ENCODE peak calls at places on chromosomes 2 and 18, in ten cellular contexts. One of them, this sample, is unnamed.

GRCh38 chr2:72619622-72620021 is 206.2 kb downstream of the EXOC6B start:
- DNase-seq in astrocyte of the cerebellum: no peak
- DNase-seq in NCI-H526: no peak
- DNase-seq in adrenal gland: no peak
- DNase-seq in PC-3: no peak
- DNase-seq in tibial nerve: no peak
- DNase-seq in Panc1: no peak
- DNase-seq in NCI-H524: no peak
- DNase-seq in astrocyte: no peak
- DNase-seq in OCI-M1: no peak
- DNase-seq in this sample: no peak

GRCh38 chr2:216385478-216385877 is 13.2 kb upstream of the MARCHF4 start:
- DNase-seq in OCI-M1: no peak
- DNase-seq in astrocyte: no peak
- DNase-seq in PC-3: no peak
- DNase-seq in NCI-H524: no peak
- DNase-seq in tibial nerve: no peak
- DNase-seq in NCI-H526: no peak
- DNase-seq in astrocyte of the cerebellum: no peak
- DNase-seq in Panc1: no peak
- DNase-seq in adrenal gland: no peak
- DNase-seq in this sample: no peak

GRCh38 chr18:79199691-79200374 is 130.6 kb downstream of the ATP9B start:
- DNase-seq in OCI-M1: no peak
- DNase-seq in NCI-H524: no peak
- DNase-seq in astrocyte of the cerebellum: no peak
- DNase-seq in NCI-H526: no peak
- DNase-seq in adrenal gland: no peak
- DNase-seq in tibial nerve: no peak
- DNase-seq in PC-3: no peak
- DNase-seq in Panc1: no peak
- DNase-seq in astrocyte: peak; percentile 56
- DNase-seq in this sample: no peak

GRCh38 chr2:233029321-233029720 is 3.2 kb upstream of the NEU2 start:
- DNase-seq in Panc1: peak; percentile 69
- DNase-seq in NCI-H524: no peak
- DNase-seq in NCI-H526: no peak
- DNase-seq in adrenal gland: no peak
- DNase-seq in astrocyte: no peak
- DNase-seq in astrocyte of the cerebellum: no peak
- DNase-seq in OCI-M1: no peak
- DNase-seq in tibial nerve: no peak
- DNase-seq in PC-3: peak; percentile 99
- DNase-seq in this sample: no peak

GRCh38 chr2:79099140-79099686 is 11.4 kb upstream of the REG1B start:
- DNase-seq in PC-3: no peak
- DNase-seq in NCI-H524: no peak
- DNase-seq in astrocyte: no peak
- DNase-seq in tibial nerve: no peak
- DNase-seq in NCI-H526: no peak
- DNase-seq in astrocyte of the cerebellum: no peak
- DNase-seq in adrenal gland: no peak
- DNase-seq in OCI-M1: no peak
- DNase-seq in Panc1: no peak
- DNase-seq in this sample: no peak

GRCh38 chr2:75728614-75729419 is 18.1 kb upstream of the GCFC2 start:
- DNase-seq in OCI-M1: no peak
- DNase-seq in NCI-H524: peak; percentile 3
- DNase-seq in NCI-H526: no peak
- DNase-seq in astrocyte of the cerebellum: no peak
- DNase-seq in Panc1: no peak
- DNase-seq in PC-3: no peak
- DNase-seq in adrenal gland: no peak
- DNase-seq in astrocyte: no peak
- DNase-seq in tibial nerve: no peak
- DNase-seq in this sample: no peak

GRCh38 chr2:132503621-132504200 is 87.1 kb downstream of the GPR39 start:
- DNase-seq in astrocyte of the cerebellum: no peak
- DNase-seq in NCI-H524: no peak
- DNase-seq in NCI-H526: no peak
- DNase-seq in tibial nerve: no peak
- DNase-seq in OCI-M1: no peak
- DNase-seq in astrocyte: peak; percentile 10
- DNase-seq in PC-3: peak; percentile 39
- DNase-seq in adrenal gland: no peak
- DNase-seq in Panc1: no peak
- DNase-seq in this sample: no peak

GRCh38 chr2:95375532-95376221 is 26.8 kb upstream of the FAHD2A start:
- DNase-seq in astrocyte of the cerebellum: no peak
- DNase-seq in adrenal gland: no peak
- DNase-seq in OCI-M1: no peak
- DNase-seq in NCI-H524: no peak
- DNase-seq in astrocyte: no peak
- DNase-seq in Panc1: no peak
- DNase-seq in NCI-H526: no peak
- DNase-seq in PC-3: no peak
- DNase-seq in tibial nerve: no peak
- DNase-seq in this sample: peak; percentile 34

GRCh38 chr2:81327916-81328315 is 1023.4 kb upstream of the LRRTM1 start:
- DNase-seq in adrenal gland: no peak
- DNase-seq in astrocyte of the cerebellum: no peak
- DNase-seq in NCI-H524: peak; percentile 62
- DNase-seq in OCI-M1: no peak
- DNase-seq in tibial nerve: no peak
- DNase-seq in astrocyte: no peak
- DNase-seq in NCI-H526: no peak
- DNase-seq in Panc1: no peak
- DNase-seq in PC-3: no peak
- DNase-seq in this sample: no peak

GRCh38 chr2:17821535-17822451 is 5.5 kb downstream of the MSGN1 start:
- DNase-seq in PC-3: no peak
- DNase-seq in OCI-M1: peak; percentile 54
- DNase-seq in NCI-H526: no peak
- DNase-seq in tibial nerve: no peak
- DNase-seq in astrocyte: no peak
- DNase-seq in adrenal gland: no peak
- DNase-seq in NCI-H524: no peak
- DNase-seq in astrocyte of the cerebellum: no peak
- DNase-seq in Panc1: no peak
- DNase-seq in this sample: no peak

GRCh38 chr18:11906181-11906580 is 1.9 kb downstream of the MPPE1 start:
- DNase-seq in Panc1: no peak
- DNase-seq in astrocyte: no peak
- DNase-seq in NCI-H526: no peak
- DNase-seq in NCI-H524: no peak
- DNase-seq in astrocyte of the cerebellum: no peak
- DNase-seq in tibial nerve: no peak
- DNase-seq in PC-3: no peak
- DNase-seq in adrenal gland: no peak
- DNase-seq in OCI-M1: no peak
- DNase-seq in this sample: no peak

GRCh38 chr2:68320118-68320641 is 431 bp upstream of the CNRIP1 start:
- DNase-seq in NCI-H526: peak; percentile 47
- DNase-seq in adrenal gland: peak; percentile 25
- DNase-seq in PC-3: peak; percentile 75
- DNase-seq in NCI-H524: peak; percentile 76
- DNase-seq in Panc1: no peak
- DNase-seq in tibial nerve: peak; percentile 18
- DNase-seq in astrocyte of the cerebellum: no peak
- DNase-seq in astrocyte: peak; percentile 15
- DNase-seq in OCI-M1: peak; percentile 87
- DNase-seq in this sample: peak; percentile 66

GRCh38 chr2:212157011-212157410 is 381.6 kb downstream of the ERBB4 start:
- DNase-seq in Panc1: no peak
- DNase-seq in adrenal gland: no peak
- DNase-seq in astrocyte: peak; percentile 59
- DNase-seq in PC-3: no peak
- DNase-seq in tibial nerve: no peak
- DNase-seq in OCI-M1: no peak
- DNase-seq in astrocyte of the cerebellum: no peak
- DNase-seq in NCI-H526: no peak
- DNase-seq in NCI-H524: no peak
- DNase-seq in this sample: no peak

This sample was measured in ascending aorta.